ENCODE peak calls at places on chromosome 10, in nine cellular contexts. F is D721Med, A is esophagus squamous epithelium, L is spleen, H is IMR-90, Z is tibial artery, D is AG10803, Y is MCF 10A, G is fibroblast of mammary gland. Q is an unnamed sample.

GRCh38 chr10:102729090-102730026 is 14.4 kb upstream of the WBP1L start:
- DNase-seq in F (peak; percentile 68), A (no peak), L (peak; percentile 93), H (peak; percentile 73), Z (peak; percentile 88), D (peak; percentile 76), Y (peak; percentile 75), G (peak; percentile 77), Q (peak; percentile 82)

GRCh38 chr10:59995862-59996261 is 89.5 kb upstream of the CCDC6 start:
- DNase-seq in F (no peak), A (no peak), L (no peak), H (no peak), Z (no peak), D (no peak), Y (no peak), G (peak; percentile 30), Q (no peak)

GRCh38 chr10:116324951-116325635 is 845 bp downstream of the CCDC172 start:
- DNase-seq in F (no peak), A (no peak), L (no peak), H (no peak), Z (no peak), D (no peak), Y (no peak), G (no peak), Q (no peak)

GRCh38 chr10:3119796-3120459 is 52.6 kb downstream of the PFKP start:
- DNase-seq in F (no peak), A (no peak), L (no peak), H (peak; percentile 25), Z (no peak), D (peak; percentile 40), Y (peak; percentile 24), G (peak; percentile 55), Q (no peak)

GRCh38 chr10:99396471-99396870 is 34.0 kb downstream of the GOT1 start:
- DNase-seq in F (no peak), A (no peak), L (no peak), H (peak; percentile 85), Z (no peak), D (peak; percentile 73), Y (no peak), G (peak; percentile 69), Q (no peak)

GRCh38 chr10:103295391-103296044 is 18.6 kb downstream of the INA start:
- DNase-seq in F (no peak), A (no peak), L (no peak), H (peak; percentile 90), Z (no peak), D (peak; percentile 77), Y (peak; percentile 8), G (peak; percentile 55), Q (no peak)

GRCh38 chr10:49278497-49278902 is 20.5 kb upstream of the C10orf71 start:
- DNase-seq in F (no peak), A (no peak), L (no peak), H (no peak), Z (no peak), D (no peak), Y (no peak), G (no peak), Q (no peak)

GRCh38 chr10:21065621-21066248 is 168.6 kb upstream of the NEBL start:
- DNase-seq in F (peak; percentile 34), A (no peak), L (no peak), H (no peak), Z (no peak), D (no peak), Y (no peak), G (no peak), Q (no peak)

GRCh38 chr10:97925308-97925938 is 75.8 kb downstream of the GOLGA7B start:
- DNase-seq in F (no peak), A (no peak), L (peak; percentile 47), H (no peak), Z (no peak), D (no peak), Y (no peak), G (no peak), Q (peak; percentile 19)

DNA sequence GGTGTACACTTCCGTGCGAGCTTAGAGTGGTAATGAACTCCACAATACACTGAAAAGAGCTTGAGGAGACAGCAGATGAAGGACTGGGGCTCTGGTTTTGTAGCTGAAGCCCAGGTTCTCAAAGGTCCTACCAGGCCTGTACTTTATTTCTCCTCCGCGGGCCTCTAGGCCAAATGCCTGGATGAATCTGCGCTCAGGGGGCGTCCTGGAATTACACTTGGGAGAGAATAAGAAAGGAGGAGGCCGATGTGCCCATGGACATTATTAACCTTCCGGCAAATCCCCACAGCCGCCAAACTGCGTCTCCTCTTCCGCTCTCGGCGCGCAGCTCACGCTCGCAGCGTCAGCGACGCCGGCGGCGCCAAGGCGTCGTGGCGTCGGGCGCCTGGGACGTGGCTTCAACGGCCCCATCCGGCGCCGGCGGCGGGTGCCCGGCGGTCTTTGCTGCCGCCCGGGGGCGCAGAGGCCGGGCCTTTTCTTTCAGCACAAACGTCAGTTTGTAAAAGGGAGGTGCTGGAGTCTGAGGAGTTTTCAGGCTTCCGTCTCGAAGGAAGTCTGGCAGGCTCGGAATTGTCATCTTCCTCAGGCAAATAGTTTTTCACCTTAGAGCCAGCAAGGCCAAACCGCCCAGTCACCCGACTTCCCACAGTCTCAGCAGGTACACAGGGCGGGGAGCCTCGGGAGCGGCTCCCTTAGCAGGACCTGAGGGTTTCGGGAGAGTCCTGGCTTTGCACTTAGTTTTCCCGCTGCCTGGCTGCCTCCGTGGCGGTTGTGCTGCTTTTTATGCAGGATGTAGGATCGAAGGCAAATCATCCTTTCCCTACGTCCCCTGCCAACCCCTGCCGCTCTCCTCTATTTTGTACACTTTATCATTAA is at the start of gene CCDC7:
- DNase-seq in F (no peak), A (peak; percentile 22), L (peak; percentile 97), H (peak; percentile 84), Z (peak; percentile 77), D (peak; percentile 87), Y (peak; percentile 84), G (peak; percentile 83), Q (peak; percentile 57)
- TF ChIP-seq CTCF in F (peak; percentile 18), A (peak; percentile 30), L (no peak), H (peak; percentile 68), Z (peak; percentile 36), D (peak; percentile 45), Y (peak; percentile 13), G (peak; percentile 26), Q (peak; percentile 49)

GRCh38 chr10:77430530-77430929 is 207.1 kb downstream of the KCNMA1 start:
- DNase-seq in F (no peak), A (no peak), L (no peak), H (no peak), Z (no peak), D (no peak), Y (no peak), G (no peak), Q (no peak)

GRCh38 chr10:77432398-77432797 is 205.2 kb downstream of the KCNMA1 start:
- DNase-seq in F (no peak), A (no peak), L (no peak), H (no peak), Z (no peak), D (no peak), Y (no peak), G (no peak), Q (no peak)

GRCh38 chr10:77431209-77431611 is 206.4 kb downstream of the KCNMA1 start:
- DNase-seq in F (no peak), A (no peak), L (no peak), H (no peak), Z (no peak), D (no peak), Y (no peak), G (no peak), Q (no peak)

GRCh38 chr10:77431980-77432379 is 205.6 kb downstream of the KCNMA1 start:
- DNase-seq in F (no peak), A (no peak), L (no peak), H (no peak), Z (no peak), D (no peak), Y (no peak), G (no peak), Q (no peak)

DNA sequence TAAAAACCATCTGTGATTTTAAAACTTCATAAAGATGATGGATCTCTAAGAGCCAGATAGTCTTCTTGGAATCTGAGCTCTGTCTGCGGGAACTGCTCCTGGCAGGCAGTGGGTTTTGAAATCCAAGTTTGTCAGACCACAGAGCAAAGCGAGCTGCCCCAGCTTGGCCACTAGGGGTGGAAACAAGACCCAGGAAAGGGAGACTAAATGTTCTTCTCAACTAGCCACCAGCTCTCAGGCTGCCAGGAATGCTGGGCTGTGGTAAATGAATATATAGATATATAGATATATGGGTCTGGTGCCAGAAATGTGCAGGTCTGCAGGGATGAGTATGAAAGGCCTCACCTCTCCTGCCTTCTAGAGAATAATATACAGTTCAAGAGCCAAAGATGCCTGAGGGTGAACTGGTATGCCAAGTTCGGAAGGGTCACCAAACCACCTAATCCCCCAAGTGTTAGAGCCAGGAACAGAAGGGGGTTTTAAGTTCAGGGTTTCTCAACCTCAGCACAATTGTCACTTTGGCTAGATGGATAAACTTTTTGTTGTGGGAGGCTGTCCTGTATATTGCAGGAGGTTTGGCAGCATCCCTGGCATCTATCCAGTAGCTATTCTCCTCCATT is 208.7 kb downstream of the KCNMA1 start:
- DNase-seq in F (no peak), A (no peak), L (no peak), H (peak; percentile 82), Z (peak; percentile 70), D (peak; percentile 76), Y (peak; percentile 45), G (peak; percentile 77), Q (no peak)
- TF ChIP-seq CTCF in F (peak; percentile 38), A (no peak), L (no peak), H (peak; percentile 83), Z (peak; percentile 61), D (peak; percentile 68), Y (peak; percentile 25), G (peak; percentile 76), Q (peak; percentile 42)

GRCh38 chr10:104297697-104298660 is 29.0 kb downstream of the GSTO2 start:
- DNase-seq in F (no peak), A (no peak), L (no peak), H (peak; percentile 89), Z (no peak), D (peak; percentile 73), Y (no peak), G (peak; percentile 77), Q (no peak)
- TF ChIP-seq CTCF in F (peak; percentile 22), A (no peak), L (no peak), H (peak; percentile 63), Z (no peak), D (peak; percentile 56), Y (peak; percentile 34), G (peak; percentile 56), Q (no peak)

DNA sequence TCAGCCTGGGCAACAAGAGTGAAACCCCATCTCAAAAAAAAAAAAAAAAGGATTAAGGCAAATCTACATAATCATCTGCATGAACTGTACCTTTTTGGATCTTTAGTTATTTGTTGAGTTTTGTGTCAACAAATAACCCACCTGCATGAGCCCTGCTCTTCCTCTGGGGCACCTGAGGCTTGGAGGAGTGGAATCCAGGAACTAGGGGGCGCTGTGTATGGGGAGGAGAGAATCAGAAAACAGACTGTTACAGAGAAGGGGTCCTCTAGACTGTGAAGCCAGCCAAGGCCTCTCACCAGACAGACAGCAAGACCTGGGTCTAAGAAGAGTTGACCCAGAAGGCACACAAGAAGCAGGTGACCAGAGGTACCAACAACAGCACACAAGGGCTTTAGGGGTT is 682.8 kb upstream of the NRP1 start:
- DNase-seq in F (no peak), A (no peak), L (no peak), H (no peak), Z (no peak), D (no peak), Y (no peak), G (no peak), Q (no peak)
- TF ChIP-seq CTCF in F (peak; percentile 2), A (no peak), L (no peak), H (no peak), Z (no peak), D (no peak), Y (no peak), G (no peak), Q (no peak)

GRCh38 chr10:124534231-124534798 is 72.7 kb downstream of the LHPP start:
- DNase-seq in F (no peak), A (no peak), L (peak; percentile 92), H (no peak), Z (peak; percentile 38), D (no peak), Y (no peak), G (peak; percentile 46), Q (peak; percentile 70)
- TF ChIP-seq CTCF in F (no peak), A (no peak), L (peak; percentile 41), H (peak; percentile 20), Z (no peak), D (peak; percentile 20), Y (no peak), G (peak; percentile 54), Q (peak; percentile 38)

Q was measured in CD14-positive monocyte.